ENCODE peak calls at places on chromosomes 16 and 17, in ten cellular contexts. F is cardiac muscle cell, V is tibial artery, M is A549, Z is ovary, Q is thoracic aorta, R is fibroblast of lung, D is K562, A is body of pancreas, S is heart right ventricle. O is an unnamed sample. For H3K4me1, the result is how much of the 10 kb centered on the place peaks cover.

GRCh38 chr17:32835291-32835761 is 41.6 kb downstream of the MYO1D start:
- DNase-seq in Z (no peak), R (no peak), F (no peak), A (no peak), Q (no peak), M (no peak), S (no peak), V (no peak), D (no peak), O (no peak)

GRCh38 chr16:13756411-13756810 is 163.5 kb upstream of the ERCC4 start:
- DNase-seq in Z (no peak), R (no peak), S (no peak), V (no peak), D (no peak), A (no peak), M (no peak), F (no peak), Q (no peak), O (no peak)

GRCh38 chr17:975321-975982 is 4.1 kb downstream of the NXN start:
- DNase-seq in Q (no peak), V (no peak), Z (no peak), F (peak), D (no peak), A (no peak), M (no peak), R (peak), S (no peak), O (no peak)

GRCh38 chr17:46809110-46809571 is 9.4 kb downstream of the WNT3 start:
- DNase-seq in S (no peak), R (no peak), V (no peak), Z (no peak), D (peak), M (no peak), Q (no peak), F (peak), A (no peak), O (peak)

GRCh38 chr17:80773243-80773991 is 218.2 kb upstream of the CHMP6 start:
- DNase-seq in M (no peak), D (no peak), A (no peak), Z (peak), Q (peak), R (peak), F (no peak), S (peak), V (peak), O (peak)

GRCh38 chr17:74017461-74017860 is 186.0 kb upstream of the RPL38 start:
- DNase-seq in M (no peak), A (no peak), Z (no peak), R (no peak), D (no peak), S (no peak), F (no peak), Q (no peak), V (no peak), O (no peak)

GRCh38 chr17:40018211-40019121 is 3.2 kb downstream of the CSF3 start:
- DNase-seq in S (peak), Q (no peak), F (peak), V (no peak), M (no peak), Z (peak), R (peak), A (no peak), D (no peak), O (no peak)

GRCh38 chr17:3917391-3917931 is 1.2 kb upstream of the P2RX1 start:
- DNase-seq in Z (peak), F (peak), A (peak), R (peak), S (peak), M (no peak), D (peak), V (no peak), Q (no peak), O (peak)

GRCh38 chr16:50273888-50274770 is 7.8 kb downstream of the ADCY7 start:
- DNase-seq in V (peak), M (no peak), D (no peak), Z (peak), A (no peak), Q (no peak), R (no peak), S (no peak), F (no peak), O (peak)

DNA sequence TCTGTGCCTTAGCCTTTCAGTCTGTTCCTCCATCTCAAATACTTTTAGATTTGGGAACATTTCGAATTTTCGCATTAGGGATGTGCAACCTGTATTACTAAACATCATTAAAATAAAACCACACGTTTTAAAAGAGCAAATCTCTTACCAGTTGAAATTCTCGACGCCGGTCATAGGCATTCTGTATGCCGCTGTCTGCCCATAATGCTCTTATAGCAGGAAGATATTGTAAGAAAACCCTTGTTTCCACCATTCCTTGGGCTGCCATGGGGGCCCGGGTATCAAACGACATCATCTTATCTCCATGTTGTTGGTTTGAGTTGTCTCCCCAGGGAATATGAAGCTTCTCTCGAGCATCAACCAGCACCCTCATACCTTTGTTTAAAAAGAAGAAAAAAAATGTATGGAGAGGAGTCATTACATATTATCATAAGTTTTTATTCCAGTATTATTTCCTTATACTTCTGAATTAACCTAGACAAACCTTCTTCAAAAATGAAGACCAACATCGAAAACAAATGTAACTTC is 3.1 kb downstream of the GNA13 start:
- DNase-seq in R (no peak), M (no peak), D (no peak), A (no peak), Q (no peak), V (no peak), S (no peak), F (no peak), Z (no peak), O (no peak)
- H3K4me1 ChIP-seq in R (under half), M (under half), D (under half), A (under half), Q (half or more), V (under half), S (under half), F (under half), Z (under half), O (under half)

DNA sequence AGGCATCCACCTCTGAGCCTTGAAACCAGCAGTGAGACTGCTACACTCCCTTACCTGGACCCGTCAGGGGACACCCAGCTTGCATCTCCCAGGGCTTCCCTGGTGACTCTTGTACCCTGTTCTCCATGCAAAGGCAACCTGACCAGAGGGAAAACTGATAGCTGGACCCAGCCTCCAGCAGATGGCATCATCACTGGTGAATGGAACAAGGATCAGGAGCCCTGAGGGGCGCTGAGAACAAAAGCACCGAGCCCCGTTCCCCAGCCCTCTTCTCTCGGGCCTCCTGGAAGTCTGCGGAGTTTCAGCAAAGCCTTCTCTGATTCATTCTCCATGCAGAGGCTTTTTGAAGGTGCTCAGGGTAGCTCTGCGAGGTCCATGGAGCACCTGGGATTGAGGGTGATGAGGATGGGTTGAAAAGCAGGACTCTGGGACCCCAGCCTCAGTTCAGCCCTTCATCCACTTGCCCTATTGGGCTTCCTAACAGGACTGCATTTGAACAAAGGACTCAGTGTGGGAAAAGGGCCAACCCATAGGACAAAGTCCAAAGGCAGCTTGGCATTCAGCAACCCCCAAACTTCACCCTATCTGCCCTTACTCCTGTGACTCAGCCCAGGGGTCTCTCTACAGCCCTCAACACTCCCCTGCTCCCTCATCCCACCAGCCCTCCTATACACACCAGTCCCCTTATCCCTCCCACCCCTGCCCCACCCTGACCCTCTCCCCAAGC is 45.0 kb upstream of the LHX1 start:
- DNase-seq in D (no peak), A (peak), S (no peak), Z (no peak), F (no peak), V (no peak), Q (no peak), R (no peak), M (no peak), O (no peak)
- TF ChIP-seq CTCF in D (no peak), A (no peak), S (no peak), Z (no peak), F (peak), V (no peak), Q (no peak), R (no peak), M (peak), O (no peak)

GRCh38 chr16:11665071-11665491 is 3.2 kb upstream of the SNN start:
- DNase-seq in Q (no peak), F (no peak), A (no peak), R (no peak), Z (no peak), V (peak), D (no peak), M (no peak), S (no peak), O (no peak)
- H3K4me3 ChIP-seq in Q (no peak), F (no peak), A (no peak), R (no peak), Z (no peak), V (no peak), D (no peak), M (no peak), S (no peak), O (no peak)

GRCh38 chr17:77318491-77319210 is 177.9 kb downstream of the SEC14L1 start:
- DNase-seq in Q (no peak), S (no peak), R (peak), A (peak), Z (peak), D (peak), M (no peak), F (no peak), V (peak), O (no peak)
- H3K4me1 ChIP-seq in Q (half or more), S (under half), R (under half), A (under half), Z (under half), D (under half), M (half or more), F (under half), V (under half), O (under half)

O was measured in BE2C.